ENCODE peak calls at places on chromosomes 13 and 19, in seven cellular contexts. G, D, V, Y, E, B and Q are unnamed samples.

GRCh38 chr19:47512948-47513319 is 1.9 kb downstream of the NAPA start:
- DNase-seq in G (no peak), D (no peak), V (no peak), Y (no peak), E (no peak), B (no peak), Q (no peak)

GRCh38 chr19:29596885-29597525 is 9.1 kb upstream of the POP4 start:
- DNase-seq in G (no peak), D (no peak), V (no peak), Y (no peak), E (no peak), B (no peak), Q (no peak)

GRCh38 chr19:49801966-49802661 is 11.0 kb downstream of the FUZ start:
- DNase-seq in G (peak), D (peak), V (peak), Y (peak), E (peak), B (peak), Q (peak)

GRCh38 chr19:53102701-53103140 is 501 bp downstream of the ZNF160 start:
- DNase-seq in G (peak), D (peak), V (peak), Y (no peak), E (peak), B (peak), Q (peak)

GRCh38 chr13:105336706-105337582 is 1198.5 kb downstream of the EFNB2 start:
- DNase-seq in G (no peak), D (no peak), V (no peak), Y (no peak), E (no peak), B (no peak), Q (no peak)

GRCh38 chr13:66036024-66036614 is 1194.0 kb downstream of the PCDH9 start:
- DNase-seq in G (peak), D (no peak), V (no peak), Y (no peak), E (no peak), B (no peak), Q (no peak)

GRCh38 chr13:90951663-90952062 is 395.8 kb upstream of the MIR17HG start:
- DNase-seq in G (no peak), D (no peak), V (no peak), Y (no peak), E (no peak), B (no peak), Q (no peak)

GRCh38 chr13:76954568-76954967 is 6.3 kb downstream of the ACOD1 start:
- DNase-seq in G (no peak), D (no peak), V (no peak), Y (no peak), E (no peak), B (no peak), Q (no peak)

GRCh38 chr19:43525836-43526771 is 897 bp downstream of the ETHE1 start:
- DNase-seq in G (peak), D (no peak), V (no peak), Y (no peak), E (no peak), B (peak), Q (no peak)

GRCh38 chr13:35675651-35676050 is 199.2 kb upstream of the MAB21L1 start:
- DNase-seq in G (no peak), D (no peak), V (no peak), Y (no peak), E (no peak), B (no peak), Q (no peak)

GRCh38 chr19:45670670-45671453 is 2.8 kb downstream of the GIPR start:
- DNase-seq in G (peak), D (peak), V (peak), Y (no peak), E (peak), B (peak), Q (peak)

GRCh38 chr13:100646030-100646673 is 28.4 kb downstream of the TMTC4 start:
- DNase-seq in G (peak), D (no peak), V (no peak), Y (no peak), E (no peak), B (no peak), Q (no peak)

GRCh38 chr13:34107814-34108213 is 289.9 kb downstream of the RFC3 start:
- DNase-seq in G (no peak), D (no peak), V (no peak), Y (no peak), E (no peak), B (no peak), Q (no peak)

GRCh38 chr19:18730885-18731513 is 47.5 kb downstream of the CRTC1 start:
- DNase-seq in G (no peak), D (no peak), V (no peak), Y (no peak), E (no peak), B (no peak), Q (no peak)

GRCh38 chr13:80469841-80470378 is 129.0 kb upstream of the SPRY2 start:
- DNase-seq in G (peak), D (peak), V (peak), Y (peak), E (no peak), B (peak), Q (peak)

GRCh38 chr19:4575267-4575793 is 15.8 kb upstream of the SEMA6B start:
- DNase-seq in G (peak), D (no peak), V (peak), Y (no peak), E (no peak), B (peak), Q (peak)

GRCh38 chr19:50204811-50205675 is 1.6 kb downstream of the MYH14 start:
- DNase-seq in G (no peak), D (peak), V (peak), Y (no peak), E (peak), B (no peak), Q (peak)

GRCh38 chr19:32201661-32202060 is 143.7 kb upstream of the ZNF507 start:
- DNase-seq in G (peak), D (no peak), V (no peak), Y (no peak), E (no peak), B (no peak), Q (no peak)

GRCh38 chr13:69857188-69857821 is 250.3 kb upstream of the ATXN8OS start:
- DNase-seq in G (peak), D (no peak), V (no peak), Y (no peak), E (no peak), B (no peak), Q (no peak)

GRCh38 chr13:24152292-24153214 is 8.0 kb upstream of the SPATA13 start:
- DNase-seq in G (no peak), D (no peak), V (no peak), Y (no peak), E (no peak), B (no peak), Q (no peak)

GRCh38 chr19:11191273-11191755 is 6.0 kb downstream of the KANK2 start:
- DNase-seq in G (peak), D (peak), V (peak), Y (peak), E (no peak), B (peak), Q (peak)

GRCh38 chr19:13795595-13796300 is 505 bp downstream of the ZSWIM4 start:
- DNase-seq in G (peak), D (no peak), V (peak), Y (no peak), E (no peak), B (no peak), Q (no peak)

GRCh38 chr19:4409123-4409933 is 6.9 kb downstream of the CHAF1A start:
- DNase-seq in G (no peak), D (no peak), V (no peak), Y (no peak), E (no peak), B (no peak), Q (peak)

GRCh38 chr19:15587663-15588062 is 27.4 kb upstream of the CYP4F8 start:
- DNase-seq in G (no peak), D (no peak), V (peak), Y (no peak), E (peak), B (no peak), Q (peak)

GRCh38 chr19:18377026-18377425 is 8.9 kb upstream of the GDF15 start:
- DNase-seq in G (no peak), D (no peak), V (no peak), Y (no peak), E (no peak), B (no peak), Q (no peak)

GRCh38 chr19:34989248-34989797 is 10.8 kb upstream of the GRAMD1A start:
- DNase-seq in G (no peak), D (no peak), V (no peak), Y (no peak), E (no peak), B (no peak), Q (no peak)

DNA sequence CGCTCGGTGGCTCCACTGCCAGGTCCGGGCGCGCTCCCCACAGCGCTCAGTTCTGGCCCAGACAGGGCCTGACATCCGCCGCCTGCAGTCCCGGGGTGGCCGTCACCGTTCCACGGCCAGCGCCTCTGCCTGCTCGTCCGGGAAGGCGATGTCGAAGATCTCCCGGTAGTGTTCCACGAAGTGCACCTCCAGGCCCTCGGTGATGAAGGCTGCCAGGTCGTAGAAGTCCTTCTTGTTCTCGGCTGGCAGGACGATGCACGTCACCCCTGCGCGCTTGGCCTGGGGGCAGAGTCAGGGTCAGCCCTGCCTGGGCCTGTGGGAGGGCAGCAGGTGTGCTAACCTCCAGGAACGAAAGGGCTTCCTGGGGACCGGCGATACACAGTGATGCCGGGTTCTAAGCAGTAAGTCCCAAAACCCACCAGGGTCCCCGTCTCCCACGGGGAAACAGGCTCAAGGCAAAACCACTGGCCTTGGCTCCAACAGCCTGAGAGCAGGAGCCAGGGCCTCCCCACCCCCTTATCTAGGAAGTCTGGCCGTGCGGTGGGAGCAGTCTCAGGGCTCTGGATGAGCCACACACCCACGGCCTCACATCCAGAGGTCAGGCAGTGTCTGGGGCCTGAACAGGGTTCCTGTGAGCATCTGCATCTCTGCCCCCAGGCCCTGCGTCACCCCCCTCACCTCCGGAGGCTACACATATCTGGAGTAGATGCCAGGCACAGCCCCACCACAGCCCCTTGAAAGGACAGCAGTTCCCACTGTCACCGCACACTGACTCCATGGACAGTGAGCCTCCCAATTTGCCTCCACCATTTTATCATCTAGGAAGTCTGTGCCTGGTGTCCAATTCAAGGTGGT is 2.1 kb downstream of the RPL36 start:
- DNase-seq in G (no peak), D (no peak), V (no peak), Y (no peak), E (no peak), B (no peak), Q (no peak)
- H3K4me3 ChIP-seq in G (peak), D (peak), V (peak), Y (peak), E (no peak), B (peak), Q (peak)

GRCh38 chr13:37457594-37457993 is 141.0 kb downstream of the POSTN start:
- DNase-seq in G (no peak), D (no peak), V (no peak), Y (no peak), E (no peak), B (no peak), Q (no peak)

DNA sequence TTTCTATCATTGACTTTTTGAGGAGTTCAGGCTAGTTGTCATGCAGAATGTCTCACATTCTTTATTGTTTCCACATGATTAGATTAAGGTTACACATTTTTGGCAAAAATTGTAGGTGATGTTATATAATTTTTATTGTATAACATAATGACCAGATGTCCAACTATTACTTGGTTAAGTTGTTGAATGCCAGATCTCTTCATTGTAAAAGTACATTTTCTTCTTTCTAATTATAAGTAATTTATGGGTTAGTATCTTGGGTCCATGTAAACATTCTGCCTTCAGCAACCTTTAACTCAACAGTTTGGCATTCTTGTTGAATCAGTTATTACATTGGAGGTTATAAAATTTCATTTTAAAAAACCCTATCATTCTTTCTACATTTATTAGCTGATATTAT is 138.4 kb downstream of the POSTN start:
- DNase-seq in G (no peak), D (no peak), V (no peak), Y (no peak), E (no peak), B (no peak), Q (no peak)
- TF ChIP-seq POLR2A in G (no peak), D (no peak), V (no peak), Y (no peak), E (no peak), B (no peak), Q (no peak)

DNA sequence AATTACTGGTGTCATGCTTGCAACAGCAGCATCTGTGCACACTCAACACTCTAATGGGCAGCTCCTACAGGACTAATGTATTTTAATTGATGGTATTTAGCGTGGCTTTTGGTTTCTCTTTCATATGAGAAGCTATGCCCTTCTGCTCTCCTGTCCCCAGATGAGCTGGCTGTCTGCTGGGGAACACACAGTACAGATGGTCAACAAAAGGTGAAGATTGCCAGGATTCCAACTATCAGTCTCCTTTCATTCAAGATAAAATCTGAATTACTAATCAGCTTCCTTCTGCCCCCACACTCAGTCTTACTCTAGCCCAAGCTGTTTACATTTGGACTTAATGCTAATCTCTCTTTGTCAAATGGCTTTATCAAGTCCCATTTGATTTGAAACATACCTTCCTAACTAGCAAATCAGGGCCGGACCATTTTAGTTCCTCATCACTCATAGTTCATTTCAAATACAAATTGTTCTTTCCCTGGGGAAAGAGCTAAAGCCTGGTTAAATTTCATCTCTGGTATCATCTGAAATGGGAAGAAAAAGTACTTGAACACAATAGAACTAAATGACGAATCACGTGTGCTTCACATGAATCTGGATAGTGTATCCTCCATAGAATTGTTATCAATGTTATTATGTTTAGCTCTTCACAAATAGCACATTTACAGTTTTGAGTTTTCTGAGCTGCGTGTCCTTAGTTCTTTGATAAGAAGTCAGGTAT is 988.0 kb downstream of the PCDH17 start:
- DNase-seq in G (no peak), D (no peak), V (no peak), Y (no peak), E (no peak), B (no peak), Q (no peak)
- H3K27ac ChIP-seq in G (no peak), D (no peak), V (no peak), Y (no peak), E (no peak), B (no peak), Q (no peak)

GRCh38 chr13:28819748-28820098 is 416 bp upstream of the MTUS2 start:
- DNase-seq in G (peak), D (no peak), V (no peak), Y (no peak), E (peak), B (no peak), Q (peak)
- H3K4me3 ChIP-seq in G (no peak), D (peak), V (no peak), Y (no peak), E (no peak), B (no peak), Q (peak)